ENCODE peak calls at places on chromosomes 13 and 19, in ten cellular contexts. U is HCT116; A is hypothalamus; Q is amniotic stem cell; F is Caco-2; V is occipital lobe; T is activated T-helper 9 cell treated with anti-CD3 and anti-CD28 coated beads, Interleukin-2, amount 50 U/mL, for 16 hours; L is cardiac fibroblast; J is anterior cingulate cortex; P is CD8-positive, alpha-beta memory T cell. M is an unnamed sample.

GRCh38 chr13:112849500-112849899 is 119.5 kb upstream of the MCF2L start:
- DNase-seq in U (no peak), A (no peak), Q (no peak), F (no peak), V (no peak), T (no peak), L (no peak), J (no peak), P (no peak), M (no peak)

GRCh38 chr19:48283908-48284307 is 14.0 kb downstream of the ZNF114 start:
- DNase-seq in U (no peak), A (no peak), Q (peak; percentile 87), F (no peak), V (no peak), T (no peak), L (peak; percentile 77), J (no peak), P (no peak), M (no peak)

GRCh38 chr13:99374994-99375805 is 68.0 kb upstream of the GPR183 start:
- DNase-seq in U (no peak), A (no peak), Q (no peak), F (no peak), V (no peak), T (no peak), L (no peak), J (no peak), P (peak; percentile 89), M (no peak)

GRCh38 chr19:44905437-44906160 is at the start of gene APOE:
- DNase-seq in U (no peak), A (peak; percentile 54), Q (no peak), F (peak; percentile 89), V (no peak), T (no peak), L (peak; percentile 91), J (peak; percentile 60), P (no peak), M (no peak)

GRCh38 chr13:113726961-113727411 is 32.0 kb upstream of the TMEM255B start:
- DNase-seq in U (no peak), A (no peak), Q (no peak), F (no peak), V (no peak), T (no peak), L (peak; percentile 10), J (no peak), P (peak; percentile 50), M (no peak)

GRCh38 chr19:12985049-12985776 is 10.1 kb upstream of the NFIX start:
- DNase-seq in U (peak; percentile 70), A (peak; percentile 73), Q (no peak), F (no peak), V (peak; percentile 81), T (no peak), L (peak; percentile 27), J (peak; percentile 59), P (no peak), M (no peak)

GRCh38 chr19:35403116-35403760 is 32.4 kb downstream of the GPR42 start:
- DNase-seq in U (no peak), A (no peak), Q (no peak), F (no peak), V (no peak), T (no peak), L (peak; percentile 7), J (no peak), P (no peak), M (no peak)

GRCh38 chr13:54733639-54734038 is 1705.0 kb downstream of the OLFM4 start:
- DNase-seq in U (no peak), A (no peak), Q (no peak), F (no peak), V (no peak), T (no peak), L (no peak), J (no peak), P (no peak), M (no peak)

GRCh38 chr13:97975851-97976550 is 22.5 kb downstream of the IPO5 start:
- DNase-seq in U (peak; percentile 42), A (peak; percentile 88), Q (peak; percentile 89), F (peak; percentile 93), V (peak; percentile 84), T (peak; percentile 87), L (peak; percentile 92), J (peak; percentile 82), P (peak; percentile 91), M (peak; percentile 86)

GRCh38 chr19:8145969-8146368 is 3.4 kb downstream of the FBN3 start:
- DNase-seq in U (no peak), A (no peak), Q (no peak), F (no peak), V (no peak), T (no peak), L (no peak), J (no peak), P (no peak), M (no peak)

GRCh38 chr19:33461256-33462111 is 60.1 kb downstream of the PEPD start:
- DNase-seq in U (no peak), A (no peak), Q (no peak), F (peak; percentile 26), V (no peak), T (no peak), L (no peak), J (no peak), P (no peak), M (no peak)

M was measured in effector CD4-positive, alpha-beta T cell.